ENCODE peak calls at places on chromosome 2, in ten cellular contexts. E is NCI-H82; I is activated naive CD8-positive, alpha-beta T cell treated with anti-CD3 and anti-CD28 coated beads, Interleukin-2, amount 50 U/mL, for 24 hours; N is smooth muscle cell of the brain vasculature; J is coronary artery; R is germinal center; H is EL; C is activated CD4-positive, alpha-beta memory T cell treated with anti-CD3 and anti-CD28 coated beads, Interleukin-2, amount 10 ng/mL, durations not matched to agents 7 days and 5 days; G is astrocyte of the spinal cord; O is activated T-cell treated with anti-CD3 and anti-CD28 coated beads, Interleukin-2, amount 50 U/mL, for 72 hours. U is an unnamed sample.

GRCh38 chr2:55843096-55843991 is 80.2 kb downstream of the EFEMP1 start:
- DNase-seq in E (no peak), I (no peak), N (no peak), J (no peak), R (no peak), H (peak), C (no peak), G (peak), O (no peak), U (peak)

GRCh38 chr2:172148246-172148645 is 45.5 kb upstream of the DLX2 start:
- DNase-seq in E (no peak), I (no peak), N (no peak), J (no peak), R (no peak), H (peak), C (no peak), G (no peak), O (no peak), U (peak)

GRCh38 chr2:233476651-233477547 is 89.7 kb downstream of the USP40 start:
- DNase-seq in E (no peak), I (no peak), N (no peak), J (no peak), R (no peak), H (no peak), C (peak), G (no peak), O (no peak), U (no peak)

GRCh38 chr2:175251425-175252041 is 70.0 kb upstream of the ATP5MC3 start:
- DNase-seq in E (peak), I (no peak), N (peak), J (no peak), R (peak), H (peak), C (no peak), G (peak), O (no peak), U (peak)

GRCh38 chr2:95121150-95121494 is 486 bp downstream of the MRPS5 start:
- DNase-seq in E (no peak), I (no peak), N (no peak), J (no peak), R (no peak), H (no peak), C (no peak), G (peak), O (no peak), U (peak)

GRCh38 chr2:106107509-106108131 is 86.5 kb downstream of the UXS1 start:
- DNase-seq in E (no peak), I (peak), N (no peak), J (no peak), R (peak), H (peak), C (no peak), G (peak), O (peak), U (peak)

GRCh38 chr2:86214503-86214832 is 15.2 kb downstream of the MRPL35 start:
- DNase-seq in E (no peak), I (no peak), N (no peak), J (no peak), R (no peak), H (no peak), C (no peak), G (no peak), O (no peak), U (no peak)

GRCh38 chr2:51490576-51491234 is 458.8 kb upstream of the NRXN1 start:
- DNase-seq in E (peak), I (no peak), N (no peak), J (no peak), R (no peak), H (no peak), C (no peak), G (peak), O (no peak), U (no peak)

GRCh38 chr2:8752385-8752784 is 70.5 kb downstream of the ID2 start:
- DNase-seq in E (peak), I (no peak), N (no peak), J (no peak), R (no peak), H (no peak), C (no peak), G (no peak), O (no peak), U (no peak)

GRCh38 chr2:70367722-70368323 is 66.0 kb upstream of the FAM136A start:
- DNase-seq in E (no peak), I (no peak), N (no peak), J (no peak), R (no peak), H (no peak), C (no peak), G (peak), O (no peak), U (peak)

GRCh38 chr2:169300617-169301530 is 61.5 kb downstream of the LRP2 start:
- DNase-seq in E (no peak), I (no peak), N (no peak), J (no peak), R (no peak), H (no peak), C (no peak), G (no peak), O (no peak), U (no peak)

GRCh38 chr2:241945803-241946202 is 76.3 kb downstream of the RTP5 start:
- DNase-seq in E (no peak), I (no peak), N (no peak), J (no peak), R (no peak), H (no peak), C (no peak), G (no peak), O (no peak), U (no peak)

GRCh38 chr2:2919026-2919425 is 458.6 kb downstream of the EIPR1 start:
- DNase-seq in E (no peak), I (no peak), N (no peak), J (no peak), R (no peak), H (no peak), C (no peak), G (no peak), O (no peak), U (no peak)

GRCh38 chr2:158255257-158255656 is 153.6 kb downstream of the UPP2 start:
- DNase-seq in E (no peak), I (no peak), N (no peak), J (no peak), R (no peak), H (no peak), C (no peak), G (no peak), O (no peak), U (no peak)

GRCh38 chr2:109648041-109648527 is 33.9 kb downstream of the SOWAHC start:
- DNase-seq in E (no peak), I (no peak), N (no peak), J (no peak), R (no peak), H (peak), C (no peak), G (no peak), O (no peak), U (peak)